ENCODE peak calls at places on chromosome X, in six cellular contexts. V, I, H, P, L and B are unnamed samples.

GRCh38 chrX:136643243-136643642 is 4.7 kb upstream of the CD40LG start:
- DNase-seq in V (no peak), I (no peak), H (no peak), P (no peak), L (no peak), B (no peak)

GRCh38 chrX:72208126-72208525 is 26.6 kb downstream of the PIN4 start:
- DNase-seq in V (peak; percentile 10), I (no peak), H (no peak), P (no peak), L (no peak), B (no peak)

GRCh38 chrX:6021316-6022091 is 207.2 kb downstream of the NLGN4X start:
- DNase-seq in V (peak; percentile 0), I (no peak), H (peak; percentile 23), P (no peak), L (peak; percentile 2), B (peak; percentile 12)

GRCh38 chrX:40154229-40154852 is 56.6 kb upstream of the BCOR start:
- DNase-seq in V (no peak), I (no peak), H (peak; percentile 57), P (peak; percentile 45), L (peak; percentile 82), B (no peak)

GRCh38 chrX:150150081-150150779 is 211.9 kb upstream of the EOLA2 start:
- DNase-seq in V (no peak), I (no peak), H (no peak), P (no peak), L (no peak), B (no peak)

GRCh38 chrX:150207733-150208132 is 155.4 kb upstream of the MAMLD1 start:
- DNase-seq in V (no peak), I (no peak), H (no peak), P (no peak), L (no peak), B (no peak)

GRCh38 chrX:151397741-151398070 is 700 bp downstream of the VMA21 start:
- DNase-seq in V (no peak), I (no peak), H (peak; percentile 6), P (peak; percentile 12), L (no peak), B (peak; percentile 9)

GRCh38 chrX:147533426-147533825 is 378.3 kb upstream of the FMR1 start:
- DNase-seq in V (no peak), I (no peak), H (no peak), P (no peak), L (no peak), B (no peak)

GRCh38 chrX:27598312-27598711 is 8.2 kb downstream of the DCAF8L2 start:
- DNase-seq in V (no peak), I (no peak), H (no peak), P (no peak), L (peak; percentile 52), B (no peak)

GRCh38 chrX:123084797-123085196 is 99.3 kb upstream of the GRIA3 start:
- DNase-seq in V (no peak), I (no peak), H (peak; percentile 32), P (no peak), L (peak; percentile 74), B (no peak)

GRCh38 chrX:7711167-7711566 is 131.8 kb upstream of the VCX start:
- DNase-seq in V (no peak), I (no peak), H (no peak), P (no peak), L (no peak), B (no peak)

GRCh38 chrX:112043997-112044396 is 38.6 kb downstream of the TRPC5 start:
- DNase-seq in V (peak; percentile 15), I (no peak), H (peak; percentile 34), P (peak; percentile 5), L (no peak), B (no peak)

GRCh38 chrX:68204639-68205038 is 228.7 kb downstream of the OPHN1 start:
- DNase-seq in V (no peak), I (no peak), H (no peak), P (no peak), L (no peak), B (no peak)

GRCh38 chrX:110180176-110180927 is 137.5 kb downstream of the AMMECR1 start:
- DNase-seq in V (peak; percentile 84), I (no peak), H (peak; percentile 50), P (no peak), L (no peak), B (no peak)

GRCh38 chrX:112877771-112878173 is 37.1 kb upstream of the AMOT start:
- DNase-seq in V (no peak), I (no peak), H (no peak), P (no peak), L (no peak), B (no peak)

GRCh38 chrX:11881485-11882170 is 123.6 kb downstream of the MSL3 start:
- DNase-seq in V (no peak), I (no peak), H (peak; percentile 26), P (no peak), L (no peak), B (no peak)

GRCh38 chrX:460823-461640 is 74.3 kb upstream of the PPP2R3B start:
- DNase-seq in V (no peak), I (no peak), H (no peak), P (no peak), L (no peak), B (no peak)

GRCh38 chrX:149628280-149628679 is 3.3 kb downstream of the TMEM185A start:
- DNase-seq in V (no peak), I (no peak), H (no peak), P (no peak), L (no peak), B (no peak)

GRCh38 chrX:16524327-16524726 is 125.6 kb upstream of the S100G start:
- DNase-seq in V (no peak), I (no peak), H (no peak), P (no peak), L (no peak), B (no peak)

GRCh38 chrX:29617725-29618124 is 597.6 kb upstream of the MAGEB2 start:
- DNase-seq in V (no peak), I (no peak), H (peak; percentile 11), P (no peak), L (no peak), B (peak; percentile 9)

GRCh38 chrX:149568701-149569296 is 18.5 kb downstream of the MAGEA9B start:
- DNase-seq in V (no peak), I (no peak), H (no peak), P (no peak), L (no peak), B (no peak)

GRCh38 chrX:110318664-110318968 is 731 bp upstream of the AMMECR1 start:
- DNase-seq in V (no peak), I (no peak), H (peak; percentile 31), P (no peak), L (no peak), B (no peak)

GRCh38 chrX:3962511-3963350 is 249.3 kb upstream of the PRKX start:
- DNase-seq in V (peak; percentile 16), I (no peak), H (peak; percentile 7), P (peak; percentile 5), L (peak; percentile 1), B (peak; percentile 7)

GRCh38 chrX:46444011-46444410 is 101.2 kb downstream of the ZNF674 start:
- DNase-seq in V (peak; percentile 89), I (no peak), H (peak; percentile 34), P (no peak), L (peak; percentile 40), B (no peak)

GRCh38 chrX:43556207-43556606 is 99.9 kb upstream of the MAOA start:
- DNase-seq in V (no peak), I (no peak), H (no peak), P (no peak), L (no peak), B (no peak)

GRCh38 chrX:108304210-108304609 is 134.0 kb downstream of the COL4A6 start:
- DNase-seq in V (peak; percentile 7), I (no peak), H (no peak), P (peak; percentile 15), L (no peak), B (peak; percentile 56)

GRCh38 chrX:148976571-148976970 is 476.2 kb downstream of the AFF2 start:
- DNase-seq in V (no peak), I (no peak), H (no peak), P (no peak), L (no peak), B (no peak)

GRCh38 chrX:14073158-14073557 is 43.5 kb upstream of the GEMIN8 start:
- DNase-seq in V (no peak), I (no peak), H (no peak), P (no peak), L (no peak), B (no peak)

GRCh38 chrX:14076639-14077038 is 46.9 kb upstream of the GEMIN8 start:
- DNase-seq in V (no peak), I (no peak), H (no peak), P (no peak), L (no peak), B (no peak)

DNA sequence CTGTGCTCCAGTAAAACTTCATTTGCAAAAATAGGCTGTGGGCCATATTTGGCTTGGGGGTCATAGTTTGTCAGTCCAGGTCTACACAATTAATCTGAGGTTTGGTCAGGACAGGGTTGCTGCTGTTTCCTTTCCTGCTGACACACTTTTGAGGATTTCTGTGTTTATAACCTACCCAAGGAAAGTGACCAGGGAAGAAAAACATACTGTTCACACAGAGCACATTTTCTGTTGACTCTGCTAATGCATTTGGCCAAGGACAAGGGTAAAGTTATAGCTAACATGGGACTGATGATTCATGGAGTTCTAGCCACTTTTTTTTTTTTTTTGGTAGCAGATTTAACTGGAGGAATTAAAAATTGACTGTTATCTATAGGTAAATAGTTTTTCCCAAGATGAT is 43.9 kb upstream of the GEMIN8 start:
- DNase-seq in V (no peak), I (no peak), H (peak; percentile 8), P (no peak), L (no peak), B (no peak)
- TF ChIP-seq BHLHE40 in V (no peak), I (no peak), H (no peak), P (no peak), L (no peak), B (no peak)

GRCh38 chrX:103608305-103608963 is 671 bp downstream of the TCEAL3 start:
- DNase-seq in V (no peak), I (no peak), H (no peak), P (no peak), L (no peak), B (no peak)
- TF ChIP-seq BHLHE40 in V (no peak), I (no peak), H (no peak), P (no peak), L (no peak), B (no peak)

GRCh38 chrX:133985164-133986007 is at the start of gene GPC3:
- DNase-seq in V (peak; percentile 0), I (no peak), H (peak; percentile 16), P (peak; percentile 85), L (peak; percentile 73), B (peak; percentile 85)
- TF ChIP-seq BHLHE40 in V (no peak), I (no peak), H (no peak), P (no peak), L (no peak), B (no peak)

DNA sequence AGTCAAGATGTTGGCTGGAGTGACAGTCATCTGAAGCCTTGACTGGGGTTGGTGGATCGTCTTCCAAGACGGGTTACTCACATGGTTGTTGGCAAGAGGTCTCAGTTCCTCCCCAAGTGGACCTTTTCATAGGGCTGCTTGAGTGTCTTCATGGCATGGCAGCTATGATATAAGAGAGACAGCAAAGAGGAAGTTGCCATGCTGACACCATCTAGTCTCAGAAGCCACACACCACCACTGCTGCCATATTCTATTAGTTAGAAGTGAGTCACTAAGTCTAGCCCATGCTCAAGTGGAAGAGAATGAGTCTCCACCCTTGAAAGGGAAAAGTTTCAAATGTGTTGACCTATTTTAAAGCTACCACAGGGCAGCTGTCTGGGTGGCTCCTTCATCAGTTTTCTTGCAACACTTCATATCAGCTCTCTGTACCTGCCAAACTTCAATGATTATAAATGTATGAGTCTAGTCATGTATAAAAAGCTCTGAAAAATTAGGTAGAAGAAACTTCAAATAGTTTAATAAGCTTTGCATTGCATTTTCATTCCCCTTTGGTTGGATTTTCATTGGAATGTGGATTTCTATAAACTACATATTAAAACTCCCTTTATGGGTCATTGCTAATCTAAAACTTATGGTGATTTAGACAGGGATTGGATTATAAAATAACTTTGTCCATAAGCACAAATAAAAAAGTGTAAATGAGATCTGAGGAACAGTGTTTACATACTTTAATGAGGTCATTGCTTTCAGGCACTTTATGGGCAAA is 68.0 kb upstream of the ATXN3L start:
- DNase-seq in V (peak; percentile 23), I (no peak), H (no peak), P (no peak), L (no peak), B (no peak)
- TF ChIP-seq BHLHE40 in V (no peak), I (no peak), H (no peak), P (no peak), L (no peak), B (no peak)